ENCODE peak calls at places on chromosomes 6 and 20, in nine cellular contexts. V, D, E, G, M, H, O, A and P are unnamed samples.

GRCh38 chr20:57653910-57654309 is 33.7 kb upstream of the ZBP1 start:
- DNase-seq in O (no peak), D (peak), H (no peak), E (no peak), M (no peak), G (peak), V (no peak), A (no peak), P (peak)

GRCh38 chr6:42140051-42140450 is 2.4 kb downstream of the C6orf132 start:
- DNase-seq in H (no peak), V (no peak), A (no peak), M (peak), G (no peak), D (no peak), O (no peak), E (no peak), P (no peak)

GRCh38 chr20:31831771-31832306 is 12.7 kb downstream of the MYLK2 start:
- DNase-seq in V (no peak), A (no peak), G (no peak), H (no peak), M (no peak), D (peak), E (no peak), O (no peak), P (no peak)

GRCh38 chr6:167407239-167408064 is 82.6 kb downstream of the TTLL2 start:
- DNase-seq in G (no peak), M (no peak), H (peak), E (no peak), D (no peak), V (no peak), A (no peak), O (no peak), P (no peak)

GRCh38 chr20:58213716-58214115 is 14.7 kb downstream of the ANKRD60 start:
- DNase-seq in H (no peak), G (no peak), A (no peak), V (no peak), M (no peak), O (no peak), D (no peak), E (no peak), P (no peak)

GRCh38 chr6:146700078-146700686 is 101.4 kb downstream of the ADGB start:
- DNase-seq in D (peak), A (peak), M (peak), V (peak), H (peak), E (peak), G (peak), O (peak), P (peak)

GRCh38 chr6:142763205-142763604 is 181.8 kb downstream of the HIVEP2 start:
- DNase-seq in A (no peak), E (peak), M (no peak), O (peak), H (no peak), G (no peak), D (no peak), V (no peak), P (no peak)

GRCh38 chr6:116971959-116972358 is 94.9 kb downstream of the RFX6 start:
- DNase-seq in E (peak), D (peak), A (peak), H (peak), V (no peak), G (peak), M (peak), O (peak), P (peak)

GRCh38 chr6:35417979-35418661 is 34.0 kb upstream of the FANCE start:
- DNase-seq in M (no peak), G (no peak), D (peak), E (no peak), A (no peak), V (no peak), O (no peak), H (no peak), P (no peak)

GRCh38 chr6:125597411-125598253 is 151.8 kb upstream of the HEY2 start:
- DNase-seq in G (no peak), O (no peak), V (no peak), M (no peak), H (no peak), D (no peak), A (no peak), E (peak), P (no peak)

GRCh38 chr6:111992851-111993250 is 61.1 kb upstream of the CCN6 start:
- DNase-seq in G (no peak), A (no peak), M (no peak), O (peak), V (no peak), D (no peak), H (peak), E (no peak), P (no peak)

GRCh38 chr6:38305995-38306681 is 333.6 kb downstream of the BTBD9 start:
- DNase-seq in O (no peak), V (no peak), D (no peak), M (no peak), E (no peak), G (peak), A (no peak), H (no peak), P (peak)

GRCh38 chr20:61312909-61313308 is 60.8 kb downstream of the CDH4 start:
- DNase-seq in E (no peak), H (no peak), V (no peak), D (no peak), G (no peak), O (no peak), A (no peak), M (no peak), P (no peak)

GRCh38 chr20:38139919-38140753 is 24.9 kb downstream of the TGM2 start:
- DNase-seq in O (no peak), H (no peak), D (peak), E (no peak), V (no peak), G (no peak), M (peak), A (no peak), P (no peak)

GRCh38 chr20:61292821-61293612 is 41.0 kb downstream of the CDH4 start:
- DNase-seq in O (no peak), M (no peak), G (no peak), H (no peak), D (no peak), V (no peak), E (no peak), A (no peak), P (no peak)

GRCh38 chr20:14197097-14197496 is 140.3 kb downstream of the FLRT3 start:
- DNase-seq in A (no peak), H (no peak), D (no peak), E (peak), O (peak), M (peak), V (no peak), G (no peak), P (no peak)

GRCh38 chr6:14728396-14729024 is 517.4 kb upstream of the JARID2 start:
- DNase-seq in A (no peak), D (no peak), H (peak), E (peak), V (no peak), O (peak), M (peak), G (no peak), P (no peak)

GRCh38 chr20:9506964-9507369 is 7.4 kb upstream of the LAMP5 start:
- DNase-seq in D (peak), O (no peak), H (peak), E (no peak), A (peak), M (no peak), V (no peak), G (no peak), P (peak)

GRCh38 chr6:148467926-148468325 is 125.3 kb downstream of the SASH1 start:
- DNase-seq in O (no peak), V (no peak), M (no peak), E (no peak), H (no peak), D (no peak), G (no peak), A (no peak), P (no peak)

GRCh38 chr6:35034411-35035171 is 106.5 kb downstream of the TCP11 start:
- DNase-seq in V (no peak), O (peak), G (no peak), M (no peak), D (no peak), E (no peak), H (peak), A (no peak), P (no peak)

GRCh38 chr20:51447097-51447764 is 95.3 kb downstream of the NFATC2 start:
- DNase-seq in G (no peak), V (no peak), O (peak), D (no peak), H (no peak), E (peak), A (no peak), M (peak), P (no peak)

GRCh38 chr6:122839906-122840305 is 50.8 kb downstream of the SMPDL3A start:
- DNase-seq in A (no peak), G (no peak), H (peak), E (no peak), M (no peak), V (no peak), O (no peak), D (no peak), P (no peak)

GRCh38 chr6:122845464-122845863 is 56.4 kb downstream of the SMPDL3A start:
- DNase-seq in A (no peak), V (no peak), O (no peak), H (peak), D (no peak), G (no peak), M (no peak), E (no peak), P (no peak)

GRCh38 chr6:122838060-122838780 is 49.2 kb downstream of the SMPDL3A start:
- DNase-seq in A (no peak), V (no peak), D (peak), E (peak), O (peak), H (no peak), G (peak), M (peak), P (peak)

DNA sequence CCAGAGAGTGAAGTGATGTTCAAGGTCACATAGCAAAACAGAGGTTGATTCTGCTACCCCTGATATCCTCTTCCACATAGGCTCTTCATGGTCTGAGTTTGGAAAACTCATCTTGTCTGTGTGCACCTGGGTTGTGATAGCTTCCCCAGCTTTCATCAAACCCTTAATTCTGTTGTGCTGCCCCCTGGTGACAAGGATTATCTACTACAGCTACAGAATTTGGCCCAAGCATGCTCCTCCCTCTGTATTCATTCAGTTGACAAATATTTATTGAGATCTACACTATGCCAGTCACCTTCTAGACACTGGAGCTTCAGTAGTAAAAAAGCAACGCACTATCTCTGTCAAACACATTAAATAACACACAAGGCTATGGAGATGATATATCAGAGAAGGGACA is 50.4 kb downstream of the SMPDL3A start:
- DNase-seq in G (peak), O (peak), V (no peak), D (peak), M (peak), A (peak), H (peak), E (peak), P (peak)
- TF ChIP-seq CTCF in G (peak), O (peak), V (peak), D (peak), M (peak), A (peak), H (peak), E (peak), P (peak)

GRCh38 chr6:114310053-114310452 is 32.8 kb downstream of the HS3ST5 start:
- DNase-seq in E (no peak), M (no peak), G (no peak), H (no peak), D (no peak), O (no peak), V (no peak), A (no peak), P (no peak)

GRCh38 chr6:114301596-114302219 is 41.1 kb downstream of the HS3ST5 start:
- DNase-seq in H (no peak), A (no peak), G (no peak), O (no peak), M (no peak), D (no peak), V (no peak), E (no peak), P (no peak)

DNA sequence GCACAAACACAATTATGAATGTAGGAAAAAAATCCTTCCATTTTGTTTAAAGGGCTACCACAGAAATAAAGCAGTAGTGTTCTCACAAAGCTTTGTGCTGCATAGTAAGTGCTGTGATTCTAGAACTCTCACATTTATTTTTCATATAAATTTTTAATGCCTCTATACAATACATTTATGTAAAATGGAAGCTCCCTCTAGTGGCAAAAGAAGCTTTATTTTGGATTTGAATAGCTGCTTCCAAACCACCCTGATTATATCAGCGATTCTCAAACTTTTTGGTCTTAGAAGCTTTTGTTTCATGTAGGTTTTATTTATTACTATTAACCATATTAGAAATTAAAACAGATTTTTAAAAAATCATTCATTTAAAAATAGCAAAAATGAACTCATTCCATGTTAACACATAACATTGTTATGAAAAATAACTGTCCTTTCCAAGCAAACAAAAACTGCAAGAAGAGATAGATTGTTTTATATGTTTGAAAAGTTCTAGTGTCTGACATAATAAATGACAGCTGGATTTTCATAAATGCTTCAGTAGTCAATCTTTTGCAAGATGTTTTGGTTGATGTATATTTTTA is 38.4 kb downstream of the HS3ST5 start:
- DNase-seq in G (no peak), A (no peak), E (peak), V (no peak), H (no peak), D (no peak), M (peak), O (peak), P (no peak)
- TF ChIP-seq CTCF in G (peak), A (peak), E (peak), V (no peak), H (peak), D (peak), M (peak), O (peak), P (no peak)

DNA sequence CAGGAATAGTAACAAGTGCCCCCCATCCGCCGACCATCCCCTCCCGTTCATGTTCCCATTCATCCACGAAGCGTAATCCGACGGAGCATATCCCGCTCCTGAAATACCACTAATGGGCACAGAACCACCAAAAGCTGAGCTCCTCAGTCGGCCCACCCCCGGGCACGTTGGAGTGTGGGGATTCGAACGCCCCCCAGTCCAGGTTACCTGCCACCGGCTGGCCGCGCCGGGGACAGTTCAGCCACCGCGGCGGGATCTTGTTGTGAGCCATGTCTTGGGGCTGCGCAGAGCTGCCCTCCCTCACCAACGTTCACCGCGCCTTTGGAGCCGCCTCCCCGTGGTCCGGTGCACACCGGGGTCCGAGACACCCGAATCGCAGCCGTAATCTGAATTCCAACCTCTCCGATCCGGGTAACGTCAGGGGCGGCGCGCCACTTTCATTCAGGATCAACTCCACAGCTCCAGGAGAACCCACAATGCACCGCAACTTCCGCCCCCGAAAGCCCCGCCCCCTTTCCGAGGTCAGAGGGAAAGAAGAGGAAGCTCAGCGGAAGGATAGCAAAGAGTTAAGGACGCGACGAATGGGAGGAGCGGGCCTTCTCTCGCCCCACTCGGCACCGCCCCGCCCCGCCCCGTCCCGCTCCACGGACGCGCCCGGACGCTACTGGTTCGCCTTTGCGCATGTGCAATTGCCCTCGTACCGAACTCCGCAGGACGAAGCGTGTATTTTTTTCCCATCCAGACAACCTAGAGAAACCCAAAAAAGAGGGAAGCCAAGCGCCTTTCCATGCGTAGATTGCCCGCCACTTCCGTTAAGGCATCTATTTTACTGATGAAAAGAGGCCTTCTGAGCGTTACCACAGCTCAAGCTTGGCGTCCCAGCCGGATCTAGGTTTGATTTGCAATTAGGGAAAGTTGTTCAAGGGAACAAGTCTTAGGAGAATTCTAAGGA is at the start of gene RNGTT:
- DNase-seq in E (peak), D (peak), V (peak), G (peak), M (peak), O (peak), H (peak), A (peak), P (peak)
- TF ChIP-seq CTCF in E (no peak), D (no peak), V (no peak), G (no peak), M (no peak), O (no peak), H (peak), A (no peak), P (no peak)

GRCh38 chr6:119978274-119978889 is 628.8 kb upstream of the MAN1A1 start:
- DNase-seq in M (peak), D (peak), H (peak), G (no peak), E (peak), O (peak), A (no peak), V (no peak), P (peak)
- TF ChIP-seq CTCF in M (peak), D (peak), H (peak), G (peak), E (peak), O (peak), A (peak), V (peak), P (peak)

DNA sequence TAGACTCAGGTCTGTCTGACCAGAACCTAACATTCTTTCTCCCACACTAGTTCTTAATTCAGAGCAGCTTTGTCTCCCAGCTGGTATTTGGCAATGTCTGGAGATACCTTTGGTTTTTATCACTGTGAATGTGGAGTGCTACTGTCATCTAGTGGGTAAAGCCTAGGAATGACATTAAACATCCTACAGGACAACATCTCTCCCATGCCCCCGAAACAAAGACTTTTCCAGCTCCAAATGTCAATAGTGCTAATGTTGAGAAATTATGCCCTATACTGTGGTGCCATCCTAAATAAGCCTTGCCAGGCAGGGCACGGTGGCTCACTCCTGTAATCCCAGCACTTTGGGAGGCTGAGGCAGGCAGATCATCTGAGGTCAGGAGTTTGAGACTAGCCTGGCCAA is 4.2 kb upstream of the TTPAL start:
- DNase-seq in D (peak), A (no peak), G (no peak), O (peak), H (no peak), E (peak), M (peak), V (no peak), P (no peak)
- TF ChIP-seq CTCF in D (peak), A (peak), G (no peak), O (peak), H (peak), E (peak), M (peak), V (peak), P (no peak)

GRCh38 chr6:110990835-110991576 is 9.2 kb downstream of the RPF2 start:
- DNase-seq in G (no peak), A (no peak), H (no peak), M (no peak), O (no peak), V (no peak), E (no peak), D (no peak), P (no peak)
- TF ChIP-seq CTCF in G (no peak), A (no peak), H (peak), M (no peak), O (no peak), V (no peak), E (no peak), D (peak), P (no peak)